ENCODE peak calls at places on chromosomes 16 and 17, in seven cellular contexts. M, H, N, Y, I, C and O are unnamed samples.

GRCh38 chr16:65524231-65524630 is 402.4 kb upstream of the CDH11 start:
- DNase-seq in M (no peak), H (no peak), N (no peak), Y (no peak), I (no peak), C (no peak), O (no peak)

GRCh38 chr17:79563237-79564013 is 47.4 kb downstream of the RBFOX3 start:
- DNase-seq in M (no peak), H (peak; percentile 72), N (peak; percentile 4), Y (no peak), I (peak; percentile 47), C (peak; percentile 15), O (no peak)

GRCh38 chr16:5070431-5071186 is 1.0 kb upstream of the ALG1 start:
- DNase-seq in M (no peak), H (no peak), N (no peak), Y (peak; percentile 1), I (no peak), C (no peak), O (no peak)

GRCh38 chr16:66612422-66612821 is 7.9 kb downstream of the CMTM3 start:
- DNase-seq in M (no peak), H (no peak), N (no peak), Y (no peak), I (no peak), C (no peak), O (no peak)

GRCh38 chr17:60545465-60546191 is 19.6 kb upstream of the APPBP2 start:
- DNase-seq in M (no peak), H (no peak), N (no peak), Y (no peak), I (no peak), C (no peak), O (no peak)

GRCh38 chr17:7755095-7755890 is 37.7 kb downstream of the DNAH2 start:
- DNase-seq in M (no peak), H (no peak), N (no peak), Y (no peak), I (peak; percentile 68), C (no peak), O (no peak)

GRCh38 chr16:1363501-1364041 is 11.8 kb downstream of the GNPTG start:
- DNase-seq in M (peak; percentile 75), H (peak; percentile 46), N (no peak), Y (peak; percentile 88), I (peak; percentile 44), C (peak; percentile 13), O (no peak)

GRCh38 chr17:34519286-34519685 is 60.1 kb upstream of the TMEM132E start:
- DNase-seq in M (no peak), H (no peak), N (no peak), Y (peak; percentile 49), I (no peak), C (no peak), O (no peak)

GRCh38 chr17:83103200-83103937 is 24.0 kb downstream of the METRNL start:
- DNase-seq in M (peak; percentile 63), H (peak; percentile 73), N (no peak), Y (peak; percentile 75), I (no peak), C (no peak), O (peak; percentile 72)

GRCh38 chr16:87070657-87071056 is 246.5 kb downstream of the C16orf95 start:
- DNase-seq in M (no peak), H (no peak), N (no peak), Y (no peak), I (no peak), C (no peak), O (no peak)

GRCh38 chr17:79831367-79832210 is 7.7 kb downstream of the CBX4 start:
- DNase-seq in M (peak; percentile 68), H (no peak), N (no peak), Y (peak; percentile 87), I (no peak), C (no peak), O (no peak)

GRCh38 chr16:53372942-53373871 is 61.1 kb upstream of the RBL2 start:
- DNase-seq in M (no peak), H (peak; percentile 67), N (no peak), Y (peak; percentile 53), I (peak; percentile 74), C (no peak), O (peak; percentile 67)

GRCh38 chr17:31433091-31433790 is 41.8 kb downstream of the RAB11FIP4 start:
- DNase-seq in M (no peak), H (no peak), N (no peak), Y (no peak), I (no peak), C (no peak), O (no peak)

GRCh38 chr17:48596735-48597491 is 3.3 kb upstream of the HOXB5 start:
- DNase-seq in M (no peak), H (no peak), N (no peak), Y (no peak), I (no peak), C (no peak), O (no peak)

GRCh38 chr17:72315514-72315913 is 194.7 kb downstream of the SOX9 start:
- DNase-seq in M (no peak), H (no peak), N (no peak), Y (no peak), I (no peak), C (no peak), O (no peak)

GRCh38 chr16:12090162-12090552 is 113.6 kb downstream of the SNX29 start:
- DNase-seq in M (no peak), H (no peak), N (no peak), Y (no peak), I (no peak), C (no peak), O (no peak)

GRCh38 chr16:58306327-58306726 is 11.5 kb upstream of the PRSS54 start:
- DNase-seq in M (peak; percentile 23), H (peak; percentile 11), N (peak; percentile 6), Y (no peak), I (peak; percentile 21), C (peak; percentile 24), O (no peak)

GRCh38 chr16:14015948-14016347 is 55.2 kb upstream of the MRTFB start:
- DNase-seq in M (no peak), H (peak; percentile 65), N (peak; percentile 79), Y (no peak), I (peak; percentile 55), C (peak; percentile 84), O (peak; percentile 84)

GRCh38 chr17:27980035-27980434 is 62.4 kb upstream of the NLK start:
- DNase-seq in M (no peak), H (peak; percentile 82), N (peak; percentile 87), Y (no peak), I (peak; percentile 81), C (peak; percentile 91), O (peak; percentile 42)

GRCh38 chr17:81059026-81059425 is 24.1 kb downstream of the BAIAP2 start:
- DNase-seq in M (no peak), H (no peak), N (no peak), Y (no peak), I (no peak), C (no peak), O (no peak)
- H3K4me1 ChIP-seq in M (peaks cover 28% of the 10 kb centered on the region), H (peaks cover 9% of the 10 kb centered on the region), N (peaks cover 24% of the 10 kb centered on the region), Y (peaks cover 17% of the 10 kb centered on the region), I (peaks cover 48% of the 10 kb centered on the region), C (peaks cover 2% of the 10 kb centered on the region), O (peaks cover 15% of the 10 kb centered on the region)

GRCh38 chr17:39923836-39924690 is 3.3 kb downstream of the ORMDL3 start:
- DNase-seq in M (peak; percentile 40), H (peak; percentile 5), N (no peak), Y (no peak), I (no peak), C (no peak), O (no peak)
- TF ChIP-seq CTCF in M (peak; percentile 22), H (peak; percentile 23), N (peak; percentile 20), Y (no peak), I (no peak), C (no peak), O (no peak)

DNA sequence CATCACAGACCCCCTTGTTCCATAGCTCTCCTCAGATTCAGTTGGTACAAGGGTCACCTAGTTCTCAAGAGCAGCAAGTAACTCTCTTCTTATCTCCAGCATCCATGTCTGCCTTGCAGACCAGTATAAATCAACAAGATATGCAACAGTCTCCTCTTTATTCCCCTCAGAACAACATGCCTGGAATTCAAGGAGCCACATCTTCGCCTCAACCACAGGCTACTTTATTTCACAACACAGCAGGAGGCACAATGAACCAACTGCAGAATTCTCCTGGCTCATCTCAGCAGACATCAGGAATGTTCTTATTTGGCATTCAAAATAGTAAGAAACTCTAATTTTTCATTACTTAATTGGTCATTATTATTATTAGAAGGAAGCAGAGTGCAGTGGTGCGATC is 32.4 kb downstream of the NQO1 start:
- DNase-seq in M (no peak), H (no peak), N (no peak), Y (no peak), I (no peak), C (no peak), O (no peak)
- H3K79me2 ChIP-seq in M (peaks cover 29% of the 10 kb centered on the region), H (no peaks in the 10 kb centered on the region), N (peaks cover 11% of the 10 kb centered on the region), Y (peaks cover 24% of the 10 kb centered on the region), I (peaks cover 15% of the 10 kb centered on the region), C (no peaks in the 10 kb centered on the region), O (peaks cover 10% of the 10 kb centered on the region)

GRCh38 chr16:78122774-78123315 is 23.4 kb downstream of the WWOX start:
- DNase-seq in M (peak; percentile 53), H (peak; percentile 72), N (peak; percentile 34), Y (peak; percentile 56), I (peak; percentile 57), C (peak; percentile 41), O (no peak)

GRCh38 chr16:78128920-78129319 is 29.5 kb downstream of the WWOX start:
- DNase-seq in M (peak; percentile 23), H (no peak), N (no peak), Y (no peak), I (no peak), C (no peak), O (no peak)

GRCh38 chr16:78127130-78127529 is 27.7 kb downstream of the WWOX start:
- DNase-seq in M (no peak), H (no peak), N (peak; percentile 37), Y (no peak), I (no peak), C (peak; percentile 47), O (no peak)

GRCh38 chr16:78126662-78127061 is 27.2 kb downstream of the WWOX start:
- DNase-seq in M (no peak), H (no peak), N (no peak), Y (no peak), I (no peak), C (no peak), O (no peak)

GRCh38 chr16:78125112-78125844 is 25.8 kb downstream of the WWOX start:
- DNase-seq in M (no peak), H (no peak), N (no peak), Y (no peak), I (no peak), C (no peak), O (no peak)
- H3K4me1 ChIP-seq in M (peaks cover 10% of the 10 kb centered on the region), H (peaks cover 3% of the 10 kb centered on the region), N (no peaks in the 10 kb centered on the region), Y (peaks cover 5% of the 10 kb centered on the region), I (peaks cover 3% of the 10 kb centered on the region), C (peaks cover 3% of the 10 kb centered on the region), O (no peaks in the 10 kb centered on the region)